ENCODE peak calls at places on chromosomes 11 and 22, in ten cellular contexts. S is MM.1S, P is OCI-LY7, N is transverse colon, U is A549, T is fibroblast of lung, B is psoas muscle, Y is kidney, G is cardiac muscle cell, Q is HCT116. H is an unnamed sample. For H3K4me1, the result is how much of the 10 kb centered on the place peaks cover.

GRCh38 chr11:113529606-113530005 is 54.4 kb upstream of the DRD2 start:
- DNase-seq in P (no peak), S (no peak), G (no peak), Y (no peak), N (no peak), B (no peak), Q (no peak), T (no peak), U (no peak), H (no peak)

GRCh38 chr11:84626256-84626655 is 1000.9 kb downstream of the DLG2 start:
- DNase-seq in Y (no peak), S (no peak), N (no peak), Q (no peak), G (peak), B (no peak), U (no peak), P (no peak), T (peak), H (no peak)

GRCh38 chr11:87443707-87444106 is 406.0 kb downstream of the TMEM135 start:
- DNase-seq in Y (no peak), Q (no peak), N (no peak), U (no peak), P (no peak), T (peak), B (no peak), G (no peak), S (no peak), H (no peak)

GRCh38 chr11:108693852-108694251 is 29.0 kb downstream of the DDX10 start:
- DNase-seq in P (no peak), Q (no peak), U (no peak), G (peak), N (no peak), B (no peak), T (peak), Y (no peak), S (no peak), H (no peak)

GRCh38 chr22:39675907-39676306 is 105.4 kb downstream of the CACNA1I start:
- DNase-seq in B (no peak), Y (no peak), G (no peak), U (no peak), Q (no peak), T (no peak), N (no peak), S (no peak), P (no peak), H (no peak)

GRCh38 chr11:8313504-8314090 is 49.9 kb upstream of the LMO1 start:
- DNase-seq in Y (no peak), S (no peak), P (no peak), Q (no peak), U (no peak), T (no peak), N (no peak), G (no peak), B (peak), H (no peak)

GRCh38 chr11:122199661-122200060 is 83.6 kb upstream of the BLID start:
- DNase-seq in P (no peak), S (no peak), B (no peak), Y (no peak), Q (no peak), U (no peak), N (no peak), T (peak), G (peak), H (no peak)

GRCh38 chr22:24599514-24599913 is 3.5 kb upstream of the GGT1 start:
- DNase-seq in B (peak), P (no peak), T (no peak), U (no peak), S (no peak), N (no peak), G (no peak), Q (no peak), Y (no peak), H (no peak)

GRCh38 chr11:5808500-5809121 is at the start of gene OR52N2:
- DNase-seq in N (peak), Y (peak), B (peak), G (peak), U (peak), S (peak), T (peak), P (peak), Q (peak), H (peak)

GRCh38 chr11:120097721-120098385 is 40.1 kb downstream of the TRIM29 start:
- DNase-seq in S (no peak), U (no peak), B (no peak), P (no peak), N (no peak), Y (no peak), Q (no peak), T (no peak), G (no peak), H (no peak)

GRCh38 chr11:9600651-9601040 is 27.2 kb downstream of the WEE1 start:
- DNase-seq in G (no peak), B (no peak), U (no peak), Q (peak), Y (no peak), S (peak), N (no peak), T (peak), P (peak), H (no peak)

GRCh38 chr11:91871791-91872190 is 352.8 kb upstream of the FAT3 start:
- DNase-seq in G (no peak), Q (no peak), U (no peak), S (no peak), P (no peak), B (no peak), Y (no peak), T (no peak), N (peak), H (no peak)

GRCh38 chr11:10429526-10429925 is 25.5 kb upstream of the AMPD3 start:
- DNase-seq in B (no peak), P (no peak), U (no peak), Y (no peak), T (no peak), S (no peak), N (no peak), Q (no peak), G (no peak), H (no peak)

GRCh38 chr22:21447694-21448402 is 19.3 kb upstream of the TMEM191C start:
- DNase-seq in Y (peak), U (no peak), T (no peak), S (no peak), N (no peak), Q (no peak), B (peak), G (no peak), P (no peak), H (peak)

GRCh38 chr11:130729678-130730300 is 186.5 kb downstream of the SNX19 start:
- DNase-seq in T (no peak), Q (no peak), S (no peak), U (no peak), Y (no peak), P (no peak), N (no peak), G (no peak), B (no peak), H (no peak)

GRCh38 chr11:94740975-94741707 is 27.0 kb upstream of the AMOTL1 start:
- DNase-seq in U (peak), T (peak), S (peak), B (peak), Y (peak), G (peak), P (no peak), Q (peak), N (no peak), H (peak)

GRCh38 chr11:5476184-5476819 is 12.2 kb upstream of the OR52D1 start:
- DNase-seq in N (peak), P (peak), S (peak), B (no peak), T (peak), U (peak), Y (no peak), G (peak), Q (peak), H (no peak)

GRCh38 chr11:46865340-46865739 is 19.3 kb upstream of the CKAP5 start:
- DNase-seq in U (no peak), T (peak), S (no peak), G (peak), B (no peak), Y (no peak), N (no peak), P (no peak), Q (no peak), H (no peak)

GRCh38 chr22:18056161-18056666 is 21.6 kb upstream of the PEX26 start:
- DNase-seq in B (no peak), S (peak), Q (no peak), N (peak), G (no peak), U (no peak), Y (peak), P (peak), T (peak), H (no peak)

GRCh38 chr22:26615149-26615548 is 2.7 kb downstream of the CRYBB1 start:
- DNase-seq in N (peak), P (peak), T (no peak), B (no peak), S (peak), U (no peak), G (no peak), Y (no peak), Q (no peak), H (no peak)

GRCh38 chr11:62461740-62462522 is 43.1 kb downstream of the SCGB1A1 start:
- DNase-seq in B (no peak), N (peak), P (no peak), Y (no peak), G (peak), S (peak), Q (no peak), T (peak), U (no peak), H (no peak)

GRCh38 chr11:1126491-1126926 is 31.2 kb upstream of the MUC5AC start:
- DNase-seq in Y (peak), B (no peak), P (no peak), Q (no peak), T (no peak), N (peak), U (no peak), S (no peak), G (no peak), H (peak)

GRCh38 chr11:27229511-27230174 is 133.4 kb downstream of the CCDC34 start:
- DNase-seq in U (no peak), Q (no peak), B (no peak), N (no peak), G (no peak), T (peak), P (no peak), Y (no peak), S (no peak), H (no peak)

GRCh38 chr22:23565288-23565941 is 14.7 kb downstream of the IGLL1 start:
- DNase-seq in S (no peak), N (peak), B (peak), P (peak), G (peak), T (no peak), Y (peak), Q (peak), U (no peak), H (no peak)
- TF ChIP-seq CTCF in S (no peak), N (no peak), B (no peak), P (peak), G (peak), T (peak), Y (no peak), Q (peak), U (no peak), H (no peak)

DNA sequence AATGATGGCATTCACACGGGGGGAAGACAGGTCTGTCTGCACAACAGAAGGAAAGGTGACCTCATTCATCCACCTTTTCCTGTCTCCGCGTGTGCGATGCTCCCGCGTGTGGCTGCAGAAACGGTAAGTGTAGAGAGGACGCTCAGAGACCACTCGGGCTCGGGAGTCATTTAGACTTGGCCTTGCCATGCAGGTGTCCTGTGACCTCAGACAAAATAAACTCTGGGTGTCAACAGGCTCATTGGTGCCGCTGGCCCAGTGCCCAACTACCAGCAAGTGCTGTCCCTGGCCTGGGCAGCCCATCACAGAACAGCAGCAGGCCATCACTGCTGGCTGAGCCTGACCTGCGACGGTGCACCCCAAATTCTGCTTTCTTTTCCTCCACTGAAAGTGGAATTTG is 48.1 kb upstream of the ARFGAP3 start:
- DNase-seq in Y (no peak), Q (no peak), G (no peak), N (no peak), T (no peak), U (no peak), S (no peak), P (no peak), B (no peak), H (peak)
- H3K4me1 ChIP-seq in Y (under half), Q (under half), G (half or more), N (under half), T (under half), U (under half), S (under half), P (under half), B (half or more), H (half or more)

GRCh38 chr22:23242473-23243001 is 62.2 kb downstream of the BCR start:
- DNase-seq in N (no peak), U (no peak), T (peak), G (no peak), Q (no peak), B (peak), P (no peak), Y (no peak), S (no peak), H (no peak)
- H3K27ac ChIP-seq in N (no peak), U (no peak), T (no peak), G (peak), Q (no peak), B (no peak), P (no peak), Y (no peak), S (no peak), H (no peak)

GRCh38 chr22:37636186-37636948 is 3.1 kb upstream of the SH3BP1 start:
- DNase-seq in Q (no peak), P (no peak), T (peak), Y (no peak), B (no peak), N (peak), U (no peak), S (peak), G (peak), H (no peak)
- TF ChIP-seq CTCF in Q (peak), P (peak), T (peak), Y (no peak), B (no peak), N (no peak), U (no peak), S (peak), G (peak), H (peak)

GRCh38 chr11:35168606-35169200 is 29.7 kb downstream of the CD44 start:
- DNase-seq in G (no peak), N (no peak), B (no peak), T (no peak), S (no peak), P (no peak), U (no peak), Q (no peak), Y (no peak), H (no peak)
- H3K4me1 ChIP-seq in G (under half), N (half or more), B (under half), T (half or more), S (half or more), P (under half), U (half or more), Q (half or more), Y (under half), H (half or more)